ENCODE peak calls at places on chromosomes 5 and 9, in four cellular contexts. G is HuH-7.5, T is amniotic stem cell, U is H54. P is an unnamed sample.
A peak's percentile ranks its signal among the peaks of the same experiment; 100 is the strongest.

GRCh38 chr5:178899289-178899688 is 3.6 kb downstream of the ZFP2 start:
- DNase-seq in G (no peak), T (no peak), U (no peak), P (no peak)

GRCh38 chr9:97562542-97562941 is 61.1 kb downstream of the TMOD1 start:
- DNase-seq in G (no peak), T (no peak), U (no peak), P (peak; percentile 55)

GRCh38 chr9:13845460-13845859 is 468.5 kb downstream of the NFIB start:
- DNase-seq in G (no peak), T (no peak), U (no peak), P (no peak)

GRCh38 chr5:1068895-1069719 is 42.8 kb downstream of the SLC12A7 start:
- DNase-seq in G (no peak), T (no peak), U (no peak), P (no peak)

GRCh38 chr5:129367883-129368282 is 92.2 kb upstream of the ADAMTS19 start:
- DNase-seq in G (no peak), T (no peak), U (no peak), P (no peak)

GRCh38 chr9:24245988-24246387 is 299.7 kb downstream of the IZUMO3 start:
- DNase-seq in G (no peak), T (peak; percentile 5), U (no peak), P (peak; percentile 28)

GRCh38 chr5:172720655-172721054 is 50.3 kb downstream of the DUSP1 start:
- DNase-seq in G (no peak), T (no peak), U (no peak), P (no peak)

GRCh38 chr9:35508069-35508468 is 18.2 kb downstream of the RUSC2 start:
- DNase-seq in G (no peak), T (no peak), U (no peak), P (no peak)

GRCh38 chr9:134951994-134952393 is 34.3 kb upstream of the FCN1 start:
- DNase-seq in G (no peak), T (no peak), U (no peak), P (no peak)

GRCh38 chr5:11149136-11149535 is 388.1 kb upstream of the DAP start:
- DNase-seq in G (no peak), T (no peak), U (no peak), P (no peak)

GRCh38 chr9:98998441-98999151 is 54.9 kb downstream of the COL15A1 start:
- DNase-seq in G (peak; percentile 82), T (no peak), U (peak; percentile 96), P (peak; percentile 89)

GRCh38 chr9:122122903-122123632 is 30.0 kb upstream of the TTLL11 start:
- DNase-seq in G (peak; percentile 85), T (no peak), U (peak; percentile 98), P (peak; percentile 87)

GRCh38 chr9:86765040-86765343 is 182.3 kb downstream of the GAS1 start:
- DNase-seq in G (no peak), T (no peak), U (no peak), P (no peak)

GRCh38 chr9:117412006-117412715 is 2.7 kb downstream of the ASTN2 start:
- DNase-seq in G (no peak), T (no peak), U (no peak), P (no peak)

P was measured in testis.